ENCODE peak calls at places on chromosomes 12 and 14, in six cellular contexts. H is GM23248, T is neural progenitor cell, I is H9, E is kidney, X is HepG2. Q is an unnamed sample.

GRCh38 chr12:104573-105081 is 38.1 kb downstream of the IQSEC3 start:
- DNase-seq in E (no peak), X (peak), I (peak), T (peak), H (peak), Q (no peak)

GRCh38 chr14:36944307-36945010 is 227.9 kb downstream of the SLC25A21 start:
- DNase-seq in H (peak), I (no peak), X (no peak), E (no peak), T (no peak), Q (no peak)

GRCh38 chr12:115648463-115648862 is 629.0 kb downstream of the MED13L start:
- DNase-seq in E (no peak), H (peak), T (no peak), X (peak), I (no peak), Q (no peak)

GRCh38 chr12:15662303-15662980 is 126.7 kb downstream of the EPS8 start:
- DNase-seq in X (no peak), H (peak), T (no peak), E (no peak), I (no peak), Q (no peak)

GRCh38 chr12:26097046-26097878 is 27.6 kb downstream of the BHLHE41 start:
- DNase-seq in H (peak), T (peak), I (peak), X (peak), E (peak), Q (peak)

GRCh38 chr12:11555743-11556625 is 93.5 kb upstream of the ETV6 start:
- DNase-seq in I (no peak), E (no peak), H (peak), T (no peak), X (no peak), Q (peak)

GRCh38 chr14:86712176-86712575 is 1182.2 kb downstream of the FLRT2 start:
- DNase-seq in I (no peak), X (peak), E (no peak), H (no peak), T (no peak), Q (no peak)

GRCh38 chr12:5921966-5922365 is 23.1 kb downstream of the ANO2 start:
- DNase-seq in T (no peak), E (no peak), X (no peak), I (no peak), H (no peak), Q (no peak)

GRCh38 chr12:87439990-87440827 is 589.0 kb downstream of the C12orf50 start:
- DNase-seq in E (no peak), H (peak), X (no peak), T (no peak), I (no peak), Q (peak)

GRCh38 chr12:104090685-104091084 is 26.4 kb downstream of the HCFC2 start:
- DNase-seq in I (no peak), T (peak), E (no peak), X (no peak), H (peak), Q (peak)

GRCh38 chr12:79414252-79414651 is 276.5 kb downstream of the PAWR start:
- DNase-seq in X (no peak), T (no peak), E (no peak), H (no peak), I (no peak), Q (no peak)

GRCh38 chr14:89196561-89196960 is 220.5 kb downstream of the FOXN3 start:
- DNase-seq in X (no peak), I (no peak), H (no peak), T (no peak), E (no peak), Q (no peak)

GRCh38 chr12:13141686-13142085 is 38.2 kb upstream of the GSG1 start:
- DNase-seq in E (no peak), H (peak), T (no peak), I (no peak), X (no peak), Q (no peak)

GRCh38 chr14:96663491-96664067 is 133.6 kb upstream of the VRK1 start:
- DNase-seq in X (no peak), T (no peak), E (no peak), I (no peak), H (no peak), Q (no peak)

GRCh38 chr12:105013892-105014291 is 27.8 kb downstream of the NOPCHAP1 start:
- DNase-seq in X (no peak), I (no peak), H (peak), T (no peak), E (no peak), Q (peak)

GRCh38 chr14:90409209-90409730 is 12.4 kb downstream of the CALM1 start:
- DNase-seq in I (no peak), E (peak), T (no peak), H (peak), X (no peak), Q (no peak)

GRCh38 chr12:288687-289086 is 26.1 kb upstream of the SLC6A13 start:
- DNase-seq in X (no peak), E (no peak), H (peak), I (no peak), T (no peak), Q (no peak)

GRCh38 chr14:29740491-29740890 is 187.2 kb downstream of the PRKD1 start:
- DNase-seq in I (no peak), E (no peak), H (no peak), T (no peak), X (no peak), Q (no peak)

GRCh38 chr12:47901285-47902093 is 3.3 kb downstream of the VDR start:
- DNase-seq in T (no peak), I (no peak), X (no peak), E (no peak), H (peak), Q (no peak)

GRCh38 chr14:106286697-106287290 is 760.4 kb downstream of the TMEM121 start:
- DNase-seq in T (no peak), E (no peak), H (no peak), I (no peak), X (no peak), Q (no peak)

GRCh38 chr12:75960086-75960910 is 71.3 kb downstream of the PHLDA1 start:
- DNase-seq in T (no peak), E (no peak), X (peak), I (peak), H (no peak), Q (peak)

GRCh38 chr12:45509621-45510020 is 219.9 kb upstream of the ARID2 start:
- DNase-seq in T (no peak), E (no peak), I (no peak), H (no peak), X (no peak), Q (no peak)

GRCh38 chr14:22315336-22315735 is 273.7 kb downstream of the DAD1 start:
- DNase-seq in H (peak), T (no peak), I (no peak), X (no peak), E (no peak), Q (no peak)

GRCh38 chr14:22313172-22313801 is 275.7 kb downstream of the DAD1 start:
- DNase-seq in I (no peak), H (peak), X (no peak), E (no peak), T (no peak), Q (no peak)

GRCh38 chr14:22314183-22314820 is 274.7 kb downstream of the DAD1 start:
- DNase-seq in X (peak), T (peak), H (peak), E (no peak), I (peak), Q (peak)

GRCh38 chr14:22318951-22319350 is 270.1 kb downstream of the DAD1 start:
- DNase-seq in H (no peak), E (no peak), T (no peak), X (no peak), I (no peak), Q (no peak)

GRCh38 chr14:22316473-22316872 is 272.6 kb downstream of the DAD1 start:
- DNase-seq in T (no peak), I (no peak), X (no peak), E (no peak), H (no peak), Q (no peak)
- H3K9ac ChIP-seq in T (no peak), I (no peak), X (no peak), E (no peak), H (no peak), Q (no peak)

GRCh38 chr12:3103806-3104205 is 26.6 kb downstream of the TSPAN9 start:
- DNase-seq in H (no peak), T (no peak), X (no peak), I (no peak), E (no peak), Q (no peak)
- H3K9ac ChIP-seq in H (no peak), T (no peak), X (peak), I (no peak), E (no peak), Q (no peak)

GRCh38 chr12:121626087-121626852 is at the start of gene ORAI1:
- DNase-seq in I (peak), T (peak), X (peak), E (peak), H (peak), Q (peak)

GRCh38 chr12:121626853-121627623 is 708 bp downstream of the ORAI1 start:
- DNase-seq in E (peak), I (peak), H (peak), T (peak), X (peak), Q (peak)

GRCh38 chr12:121628037-121628436 is 1.7 kb downstream of the ORAI1 start:
- DNase-seq in E (no peak), I (no peak), X (no peak), T (no peak), H (no peak), Q (peak)

GRCh38 chr12:121630791-121631190 is 4.5 kb downstream of the ORAI1 start:
- DNase-seq in E (no peak), T (no peak), I (no peak), H (no peak), X (no peak), Q (no peak)

GRCh38 chr12:121628536-121628935 is 2.2 kb downstream of the ORAI1 start:
- DNase-seq in H (no peak), X (no peak), I (no peak), T (no peak), E (no peak), Q (no peak)
- H3K9ac ChIP-seq in H (no peak), X (no peak), I (no peak), T (no peak), E (no peak), Q (peak)

GRCh38 chr12:117092511-117092780 is 6.8 kb downstream of the TESC start:
- DNase-seq in H (no peak), T (no peak), E (no peak), X (no peak), I (no peak), Q (no peak)
- H3K9ac ChIP-seq in H (no peak), T (no peak), E (peak), X (peak), I (no peak), Q (no peak)

GRCh38 chr12:57896437-57897201 is 44.7 kb upstream of the ATP23 start:
- DNase-seq in E (peak), I (peak), H (peak), X (no peak), T (peak), Q (peak)

GRCh38 chr12:57896139-57896436 is 45.3 kb upstream of the ATP23 start:
- DNase-seq in X (no peak), T (peak), H (peak), E (no peak), I (no peak), Q (no peak)

GRCh38 chr12:57897296-57897974 is 43.9 kb upstream of the ATP23 start:
- DNase-seq in T (no peak), H (no peak), X (no peak), E (no peak), I (no peak), Q (peak)

GRCh38 chr12:57898308-57898970 is 42.9 kb upstream of the ATP23 start:
- DNase-seq in X (no peak), H (peak), T (no peak), E (no peak), I (no peak), Q (no peak)

DNA sequence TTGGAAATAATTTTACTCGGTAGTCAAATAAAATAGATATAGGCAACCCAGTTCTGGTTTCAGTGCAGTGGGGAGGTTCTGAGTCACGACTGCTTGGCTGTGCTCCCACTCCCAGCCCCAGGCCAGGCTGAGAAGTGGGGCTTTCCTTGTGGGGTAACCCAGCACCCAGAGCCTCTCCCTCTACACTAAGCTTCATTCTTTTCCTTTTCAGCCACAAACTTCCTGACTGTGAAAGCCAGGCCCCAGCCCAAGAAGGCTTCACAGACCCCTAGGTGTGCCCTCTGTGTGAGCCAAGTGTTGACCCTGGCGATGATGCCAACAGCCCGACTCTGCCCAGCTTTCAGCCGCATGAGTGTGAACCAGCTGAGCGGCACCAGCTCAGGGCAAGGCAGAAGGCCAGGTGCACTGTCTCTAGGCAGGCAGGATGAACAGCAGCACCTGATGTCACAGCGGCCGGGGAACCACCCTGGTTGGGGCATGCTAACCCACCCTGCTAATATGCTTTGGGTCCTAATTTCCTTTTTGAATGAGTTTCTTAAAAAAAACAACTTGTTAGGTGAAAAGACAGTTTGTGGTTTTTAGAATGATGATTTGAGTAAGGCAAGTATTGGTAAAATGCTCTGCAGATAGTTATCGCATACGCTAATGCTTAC is 42.2 kb upstream of the ATP23 start:
- DNase-seq in I (no peak), E (peak), H (peak), X (no peak), T (no peak), Q (no peak)
- H3K9ac ChIP-seq in I (no peak), E (peak), H (peak), X (no peak), T (no peak), Q (no peak)

DNA sequence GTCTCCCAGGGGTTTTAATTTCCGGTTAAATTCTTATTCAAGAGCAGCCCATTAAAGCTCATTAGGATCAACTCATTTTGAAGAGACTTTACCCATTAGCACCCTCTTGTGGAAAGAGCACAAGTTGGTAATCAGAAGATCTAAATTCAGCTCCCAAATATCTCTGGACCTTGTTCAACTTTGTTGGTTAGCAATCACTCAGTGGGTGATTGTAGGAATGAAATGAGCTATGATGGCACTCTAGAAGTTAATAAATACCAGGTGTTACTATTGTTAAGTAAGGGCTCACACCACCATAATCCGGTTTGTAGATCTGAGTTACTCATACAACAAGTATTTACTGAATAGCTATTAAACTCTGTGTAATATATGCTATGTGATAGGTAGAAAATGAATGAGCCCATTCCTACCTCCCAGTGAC is 42.9 kb downstream of the TRIP11 start:
- DNase-seq in T (peak), H (peak), X (peak), E (no peak), I (no peak), Q (peak)
- H3K9ac ChIP-seq in T (no peak), H (peak), X (no peak), E (no peak), I (no peak), Q (no peak)

GRCh38 chr12:31929140-31929526 is 30.1 kb upstream of the RESF1 start:
- DNase-seq in H (no peak), T (no peak), E (no peak), X (no peak), I (no peak), Q (no peak)
- H3K9ac ChIP-seq in H (no peak), T (no peak), E (no peak), X (no peak), I (no peak), Q (no peak)

DNA sequence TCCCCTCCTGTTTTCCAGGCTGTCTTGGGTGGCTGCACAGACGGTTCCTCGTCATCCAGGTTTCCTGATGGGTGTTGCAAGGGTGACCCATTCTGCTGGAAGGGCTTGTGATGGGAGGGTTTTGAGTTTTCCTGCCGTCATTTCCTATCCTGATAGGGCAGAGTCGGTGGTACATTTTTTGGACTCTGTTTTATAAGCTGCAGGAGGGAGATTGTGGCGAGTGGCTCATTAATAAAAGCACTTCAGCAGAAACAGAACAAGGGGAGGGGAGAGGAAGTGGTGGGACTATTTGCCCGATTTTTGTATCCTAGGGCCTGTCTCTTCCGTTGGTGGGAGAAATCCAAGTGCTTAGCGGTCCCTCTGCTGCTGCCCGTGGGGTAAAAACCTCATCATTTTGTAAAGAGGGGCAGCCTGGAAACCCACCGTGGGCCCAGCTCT is 40.0 kb downstream of the TSPAN9 start:
- DNase-seq in I (no peak), X (no peak), E (no peak), T (no peak), H (no peak), Q (no peak)
- H3K9ac ChIP-seq in I (no peak), X (no peak), E (peak), T (no peak), H (peak), Q (no peak)